ENCODE peak calls at places on chromosomes 6 and 20, in eight cellular contexts. S is suprapubic skin, E is left ventricle myocardium inferior, J is esophagus squamous epithelium, C is bronchial epithelial cell, R is Peyer's patch, G is coronary artery, W is spleen. K is an unnamed sample.

GRCh38 chr6:45376310-45377040 is 1.3 kb downstream of the SUPT3H start:
- DNase-seq in E (no peak), R (no peak), G (no peak), J (no peak), W (no peak), C (no peak), S (no peak), K (peak; percentile 5)

GRCh38 chr6:21749754-21750153 is 156.2 kb downstream of the SOX4 start:
- DNase-seq in W (no peak), G (no peak), C (no peak), R (no peak), S (no peak), J (no peak), E (no peak), K (no peak)

GRCh38 chr6:11111769-11112437 is 378 bp upstream of the ERVFRD-1 start:
- DNase-seq in R (no peak), G (no peak), W (no peak), J (no peak), C (no peak), S (no peak), E (no peak), K (no peak)

GRCh38 chr6:43386492-43386891 is 17.0 kb upstream of the ZNF318 start:
- DNase-seq in G (no peak), J (no peak), S (no peak), C (no peak), E (no peak), W (no peak), R (no peak), K (no peak)

GRCh38 chr20:45917790-45918141 is 5.8 kb upstream of the PLTP start:
- DNase-seq in E (peak; percentile 55), G (no peak), W (no peak), R (no peak), J (no peak), C (no peak), S (no peak), K (no peak)

GRCh38 chr6:2186516-2186915 is 58.9 kb downstream of the GMDS start:
- DNase-seq in G (no peak), E (no peak), J (no peak), S (no peak), C (peak; percentile 20), W (no peak), R (no peak), K (no peak)

GRCh38 chr20:38275815-38276550 is 15.4 kb upstream of the KIAA1755 start:
- DNase-seq in C (peak; percentile 90), R (no peak), G (no peak), E (no peak), W (no peak), S (peak; percentile 35), J (no peak), K (no peak)

GRCh38 chr6:5007531-5007930 is 3.7 kb upstream of the RPP40 start:
- DNase-seq in J (no peak), R (no peak), E (no peak), W (no peak), C (no peak), S (no peak), G (no peak), K (no peak)

GRCh38 chr6:51854347-51854746 is 233.1 kb downstream of the PKHD1 start:
- DNase-seq in R (no peak), G (no peak), C (no peak), J (no peak), S (no peak), W (no peak), E (no peak), K (no peak)

GRCh38 chr6:158642805-158643489 is 1.6 kb downstream of the DYNLT1 start:
- DNase-seq in E (no peak), J (no peak), R (no peak), W (no peak), G (no peak), C (no peak), S (no peak), K (peak; percentile 37)

GRCh38 chr6:35258336-35258735 is 1.2 kb upstream of the ZNF76 start:
- DNase-seq in J (no peak), W (no peak), G (no peak), R (no peak), E (no peak), S (no peak), C (no peak), K (no peak)

GRCh38 chr20:59728722-59729430 is 124.5 kb downstream of the PHACTR3 start:
- DNase-seq in J (no peak), G (peak; percentile 52), S (peak; percentile 57), C (no peak), R (no peak), W (no peak), E (no peak), K (no peak)

GRCh38 chr20:7851031-7851490 is 89.2 kb downstream of the HAO1 start:
- DNase-seq in C (peak; percentile 97), R (no peak), G (no peak), S (no peak), W (no peak), E (no peak), J (no peak), K (no peak)

DNA sequence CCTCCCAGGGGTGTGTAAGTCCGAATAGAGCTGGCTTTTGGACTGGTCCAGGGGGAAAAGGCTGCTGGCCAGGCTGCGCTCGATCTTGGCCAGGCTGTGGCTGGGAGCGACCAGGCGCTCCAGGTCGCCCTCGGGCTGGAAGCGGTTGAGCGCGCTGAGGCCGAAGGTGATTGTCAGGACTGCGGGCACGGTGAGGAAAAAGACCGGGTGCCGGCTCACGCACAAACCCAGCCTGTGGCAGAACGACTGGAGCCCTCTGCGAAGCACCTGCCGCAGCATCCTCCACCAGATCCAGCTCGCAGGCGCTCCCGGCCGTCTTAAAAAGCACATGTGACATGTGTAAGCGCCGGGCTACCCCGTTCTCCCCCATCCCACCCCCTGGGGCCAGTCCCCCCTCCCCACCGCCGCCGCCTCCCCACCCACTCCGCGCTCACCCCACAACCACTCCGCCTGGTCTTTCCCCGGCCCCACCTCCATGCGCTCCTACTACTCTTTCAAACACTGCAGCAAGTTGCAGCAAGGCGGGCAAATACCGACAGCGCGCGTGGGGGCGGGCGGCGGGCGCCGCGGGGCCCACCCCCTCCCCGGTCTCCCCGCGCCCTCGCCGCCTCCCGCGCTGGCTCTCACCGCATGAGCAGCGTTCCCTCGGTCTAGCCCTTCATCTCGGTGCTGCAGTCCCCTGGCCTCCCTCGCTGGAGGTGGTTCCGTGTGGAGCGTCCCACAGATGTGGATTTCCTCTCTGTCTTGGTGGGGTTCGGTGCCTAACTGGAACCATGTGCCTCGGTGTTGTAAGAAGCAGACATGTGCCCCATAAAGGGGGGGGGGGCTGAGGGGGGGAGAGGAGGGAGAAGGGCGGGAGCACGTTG is 42.4 kb downstream of the PTCHD4 start:
- DNase-seq in R (peak; percentile 29), G (no peak), E (no peak), S (no peak), W (peak; percentile 52), J (no peak), C (no peak), K (no peak)
- H3K4me3 ChIP-seq in R (no peak overlapping the region), G (peak overlapping the region; percentile 64), E (peak overlapping the region; percentile 59), S (peak overlapping the region; percentile 42), W (peak overlapping the region; percentile 45), J (peak overlapping the region; percentile 28), C (peak overlapping the region; percentile 28), K (no peak overlapping the region)

GRCh38 chr20:61968036-61968810 is 97.5 kb downstream of the TAF4 start:
- DNase-seq in J (no peak), C (no peak), S (no peak), W (peak; percentile 36), R (no peak), E (no peak), G (no peak), K (no peak)

GRCh38 chr20:61970357-61970756 is 95.3 kb downstream of the TAF4 start:
- DNase-seq in J (no peak), E (no peak), W (no peak), C (no peak), R (no peak), S (no peak), G (no peak), K (no peak)

GRCh38 chr20:61967300-61967699 is 98.4 kb downstream of the TAF4 start:
- DNase-seq in G (no peak), C (no peak), S (no peak), J (no peak), W (peak; percentile 31), E (no peak), R (no peak), K (no peak)

GRCh38 chr20:61969806-61970205 is 95.9 kb downstream of the TAF4 start:
- DNase-seq in G (no peak), E (no peak), J (no peak), R (no peak), S (no peak), C (no peak), W (peak; percentile 27), K (no peak)

DNA sequence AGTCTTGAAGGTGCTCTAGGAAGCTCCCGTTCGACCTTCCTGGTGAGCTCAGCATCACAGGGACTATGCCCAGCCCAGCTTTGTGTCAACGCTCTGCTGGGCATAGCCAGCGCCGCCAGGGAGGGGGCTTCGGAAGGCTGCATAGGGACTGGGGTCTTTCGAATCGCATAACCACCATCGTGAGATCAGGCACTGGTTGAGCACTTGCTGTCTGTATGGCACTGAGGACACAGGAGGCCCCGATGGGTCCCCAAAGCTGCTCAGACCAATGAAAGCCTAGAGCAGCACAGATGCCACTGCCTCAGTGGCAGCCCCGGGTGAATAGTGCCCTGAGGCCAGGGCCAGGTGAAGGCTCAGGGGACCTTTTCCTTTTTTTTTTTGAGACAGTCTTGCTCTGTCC is 96.7 kb downstream of the TAF4 start:
- DNase-seq in E (no peak), S (no peak), W (peak; percentile 35), J (no peak), C (no peak), R (no peak), G (no peak), K (no peak)
- H3K4me3 ChIP-seq in E (no peak overlapping the region), S (no peak overlapping the region), W (no peak overlapping the region), J (no peak overlapping the region), C (no peak overlapping the region), R (no peak overlapping the region), G (no peak overlapping the region), K (no peak overlapping the region)

GRCh38 chr6:138539882-138540281 is 40.6 kb upstream of the NHSL1 start:
- DNase-seq in S (no peak), W (no peak), G (no peak), R (no peak), J (no peak), C (no peak), E (no peak), K (no peak)

GRCh38 chr6:138544521-138544920 is 45.2 kb upstream of the NHSL1 start:
- DNase-seq in S (no peak), W (no peak), C (no peak), J (no peak), E (no peak), R (no peak), G (no peak), K (no peak)

GRCh38 chr6:138543648-138544047 is 44.4 kb upstream of the NHSL1 start:
- DNase-seq in J (no peak), E (no peak), W (no peak), G (no peak), C (no peak), S (no peak), R (no peak), K (peak; percentile 65)

GRCh38 chr6:138540468-138540867 is 41.2 kb upstream of the NHSL1 start:
- DNase-seq in C (no peak), E (no peak), J (no peak), S (no peak), G (no peak), R (no peak), W (no peak), K (no peak)

GRCh38 chr6:138541793-138542481 is 42.6 kb upstream of the NHSL1 start:
- DNase-seq in S (no peak), E (no peak), J (no peak), C (no peak), G (no peak), W (no peak), R (no peak), K (no peak)
- H3K4me3 ChIP-seq in S (no peak overlapping the region), E (peak overlapping the region; percentile 65), J (no peak overlapping the region), C (no peak overlapping the region), G (peak overlapping the region; percentile 41), W (no peak overlapping the region), R (no peak overlapping the region), K (no peak overlapping the region)

GRCh38 chr6:73471686-73472290 is 10.3 kb downstream of the MTO1 start:
- DNase-seq in G (no peak), R (no peak), J (no peak), S (no peak), W (no peak), E (no peak), C (no peak), K (no peak)
- H3K4me3 ChIP-seq in G (no peak overlapping the region), R (no peak overlapping the region), J (no peak overlapping the region), S (no peak overlapping the region), W (peak overlapping the region; percentile 19), E (no peak overlapping the region), C (no peak overlapping the region), K (no peak overlapping the region)

K was measured in small intestine.